ENCODE peak calls at places on chromosome 1, in four cellular contexts. One of them, this sample, is unnamed.
A peak's percentile ranks its signal among the peaks of the same experiment; 100 is the strongest.

GRCh38 chr1:107664882-107665871 is 299.8 kb downstream of the VAV3 start:
- DNase-seq in OCI-LY7: no peak
- DNase-seq in psoas muscle: no peak
- DNase-seq in foreskin fibroblast: no peak
- DNase-seq in this sample: no peak

GRCh38 chr1:93992954-93993353 is 83.7 kb upstream of the GCLM start:
- DNase-seq in OCI-LY7: no peak
- DNase-seq in psoas muscle: no peak
- DNase-seq in foreskin fibroblast: no peak
- DNase-seq in this sample: no peak

GRCh38 chr1:208985231-208985630 is 598.3 kb upstream of the CAMK1G start:
- DNase-seq in foreskin fibroblast: no peak
- DNase-seq in OCI-LY7: no peak
- DNase-seq in psoas muscle: no peak
- DNase-seq in this sample: no peak

GRCh38 chr1:63073530-63074306 is 248.6 kb upstream of the FOXD3 start:
- DNase-seq in foreskin fibroblast: peak; percentile 20
- DNase-seq in psoas muscle: no peak
- DNase-seq in OCI-LY7: no peak
- DNase-seq in this sample: no peak

GRCh38 chr1:144101397-144102050 is 129.7 kb upstream of the FAM72C start:
- DNase-seq in OCI-LY7: no peak
- DNase-seq in psoas muscle: peak; percentile 30
- DNase-seq in foreskin fibroblast: peak; percentile 5
- DNase-seq in this sample: no peak

GRCh38 chr1:197399691-197400521 is 131.9 kb downstream of the CRB1 start:
- DNase-seq in psoas muscle: no peak
- DNase-seq in OCI-LY7: peak; percentile 56
- DNase-seq in foreskin fibroblast: peak; percentile 67
- DNase-seq in this sample: peak; percentile 34

GRCh38 chr1:112715264-112716053 is at the start of gene PPM1J:
- DNase-seq in foreskin fibroblast: peak; percentile 98
- DNase-seq in psoas muscle: peak; percentile 99
- DNase-seq in OCI-LY7: peak; percentile 94
- DNase-seq in this sample: peak; percentile 92

GRCh38 chr1:165254376-165254775 is 102.1 kb downstream of the LMX1A start:
- DNase-seq in foreskin fibroblast: no peak
- DNase-seq in psoas muscle: no peak
- DNase-seq in OCI-LY7: no peak
- DNase-seq in this sample: no peak

GRCh38 chr1:150429805-150430204 is 57.4 kb upstream of the TARS2 start:
- DNase-seq in foreskin fibroblast: peak; percentile 28
- DNase-seq in OCI-LY7: peak; percentile 30
- DNase-seq in psoas muscle: no peak
- DNase-seq in this sample: no peak
- TF ChIP-seq CTCF in foreskin fibroblast: no peak
- TF ChIP-seq CTCF in OCI-LY7: peak; percentile 68
- TF ChIP-seq CTCF in psoas muscle: peak; percentile 3
- TF ChIP-seq CTCF in this sample: peak; percentile 22

GRCh38 chr1:23126801-23127200 is 41.9 kb downstream of the LUZP1 start:
- DNase-seq in foreskin fibroblast: peak; percentile 71
- DNase-seq in OCI-LY7: no peak
- DNase-seq in psoas muscle: no peak
- DNase-seq in this sample: peak; percentile 57
- H3K4me3 ChIP-seq in foreskin fibroblast: no peak overlapping the region
- H3K4me3 ChIP-seq in OCI-LY7: no peak overlapping the region
- H3K4me3 ChIP-seq in psoas muscle: no peak overlapping the region
- H3K4me3 ChIP-seq in this sample: no peak overlapping the region

DNA sequence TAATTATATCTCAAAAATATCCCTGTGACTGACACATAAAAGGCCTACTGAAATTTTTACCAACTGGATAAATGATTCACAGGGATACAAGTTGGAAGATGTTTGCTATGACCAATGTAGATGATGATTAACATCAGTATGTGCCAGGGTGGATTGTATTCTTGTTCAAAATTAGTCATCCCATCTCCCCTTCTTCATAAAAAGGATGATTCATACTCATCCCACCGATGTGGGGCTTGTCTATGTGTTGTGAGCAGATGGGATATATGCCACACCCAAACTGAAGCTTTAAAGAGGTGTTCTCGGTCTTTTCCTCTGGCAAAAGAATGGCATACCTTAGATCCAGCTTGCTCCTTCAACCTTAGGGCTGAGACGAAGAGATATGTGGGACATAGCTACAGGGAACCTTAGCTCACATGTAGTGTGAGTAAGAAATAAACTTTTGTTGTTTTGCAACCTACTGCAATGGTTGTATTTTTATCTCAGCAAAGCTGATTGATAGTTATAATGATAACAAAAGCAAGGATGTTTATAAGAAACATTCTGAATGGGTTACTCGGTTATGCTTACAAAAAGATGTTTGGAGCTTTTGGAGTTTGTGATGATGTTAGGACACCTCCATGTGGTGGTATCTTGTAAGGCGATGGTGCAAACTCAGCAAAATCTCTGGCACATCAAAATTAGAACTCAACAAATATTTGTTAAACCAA is 29.4 kb downstream of the SPATA17 start:
- DNase-seq in foreskin fibroblast: peak; percentile 83
- DNase-seq in psoas muscle: no peak
- DNase-seq in OCI-LY7: peak; percentile 10
- DNase-seq in this sample: peak; percentile 60
- TF ChIP-seq CTCF in foreskin fibroblast: peak; percentile 60
- TF ChIP-seq CTCF in psoas muscle: peak; percentile 31
- TF ChIP-seq CTCF in OCI-LY7: peak; percentile 70
- TF ChIP-seq CTCF in this sample: peak; percentile 53

DNA sequence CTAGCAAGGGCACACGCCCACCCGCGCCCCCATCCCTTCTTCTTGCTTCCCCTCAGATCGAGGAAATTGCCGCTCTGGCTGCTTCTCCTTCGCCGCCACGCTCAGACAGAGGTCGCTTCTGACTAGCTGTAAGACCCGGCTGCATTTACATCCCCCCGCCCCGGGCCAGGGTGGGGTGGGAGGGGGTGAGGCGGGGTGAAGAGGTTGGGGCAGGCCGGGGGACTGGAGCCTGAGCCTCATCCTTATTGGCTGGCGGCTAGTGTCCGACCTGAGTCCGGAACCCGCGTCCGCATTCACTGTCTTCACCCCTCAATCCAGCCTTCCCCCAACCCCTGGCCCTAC is 11.1 kb downstream of the NR5A2 start:
- DNase-seq in foreskin fibroblast: peak; percentile 6
- DNase-seq in psoas muscle: no peak
- DNase-seq in OCI-LY7: no peak
- DNase-seq in this sample: no peak
- H3K4me3 ChIP-seq in foreskin fibroblast: no peak overlapping the region
- H3K4me3 ChIP-seq in psoas muscle: peak overlapping the region; percentile 63
- H3K4me3 ChIP-seq in OCI-LY7: peak overlapping the region; percentile 68
- H3K4me3 ChIP-seq in this sample: no peak overlapping the region

GRCh38 chr1:78607334-78607927 is 12.8 kb upstream of the IFI44L start:
- DNase-seq in OCI-LY7: peak; percentile 3
- DNase-seq in psoas muscle: no peak
- DNase-seq in foreskin fibroblast: peak; percentile 61
- DNase-seq in this sample: peak; percentile 61
- TF ChIP-seq CTCF in OCI-LY7: peak; percentile 76
- TF ChIP-seq CTCF in psoas muscle: peak; percentile 40
- TF ChIP-seq CTCF in foreskin fibroblast: peak; percentile 22
- TF ChIP-seq CTCF in this sample: peak; percentile 39

This sample was measured in astrocyte of the spinal cord.